ENCODE peak calls at places on chromosomes 11 and 22, in ten cellular contexts. C is hepatocyte; P is GM12865; X is nephron progenitor cell; I is uterus; G is osteocyte; W is AG09309; M is HFFc6; J is CD4-positive, alpha-beta T cell; F is endothelial cell of umbilical vein. D is an unnamed sample.

GRCh38 chr11:107549253-107549953 is 16.1 kb downstream of the ALKBH8 start:
- DNase-seq in C (peak), P (peak), X (peak), I (no peak), G (no peak), W (no peak), M (peak), J (peak), F (peak), D (no peak)

GRCh38 chr11:119584193-119585037 is 144.6 kb downstream of the NECTIN1 start:
- DNase-seq in C (peak), P (peak), X (peak), I (peak), G (no peak), W (peak), M (no peak), J (no peak), F (peak), D (peak)

GRCh38 chr11:41497974-41498373 is 38.5 kb upstream of the LRRC4C start:
- DNase-seq in C (no peak), P (no peak), X (no peak), I (no peak), G (no peak), W (no peak), M (no peak), J (no peak), F (no peak), D (no peak)

GRCh38 chr11:100354736-100355135 is 332.4 kb upstream of the ARHGAP42 start:
- DNase-seq in C (no peak), P (no peak), X (no peak), I (no peak), G (no peak), W (no peak), M (no peak), J (no peak), F (no peak), D (no peak)

GRCh38 chr22:34354071-34354817 is 434.0 kb upstream of the LARGE1 start:
- DNase-seq in C (no peak), P (no peak), X (no peak), I (no peak), G (no peak), W (no peak), M (no peak), J (no peak), F (no peak), D (no peak)

GRCh38 chr11:72307439-72307838 is 63.5 kb upstream of the PHOX2A start:
- DNase-seq in C (no peak), P (no peak), X (no peak), I (no peak), G (no peak), W (no peak), M (no peak), J (no peak), F (no peak), D (no peak)

GRCh38 chr11:72353861-72354260 is 80.5 kb downstream of the CLPB start:
- DNase-seq in C (no peak), P (no peak), X (no peak), I (no peak), G (no peak), W (no peak), M (no peak), J (no peak), F (no peak), D (no peak)

GRCh38 chr11:121933694-121934093 is 182.3 kb downstream of the BLID start:
- DNase-seq in C (no peak), P (no peak), X (no peak), I (no peak), G (no peak), W (no peak), M (no peak), J (no peak), F (no peak), D (no peak)

GRCh38 chr11:130071211-130071712 is 1.6 kb downstream of the APLP2 start:
- DNase-seq in C (no peak), P (no peak), X (no peak), I (no peak), G (no peak), W (no peak), M (peak), J (no peak), F (peak), D (no peak)

GRCh38 chr11:15223318-15223717 is 108.6 kb downstream of the INSC start:
- DNase-seq in C (no peak), P (no peak), X (no peak), I (no peak), G (no peak), W (no peak), M (peak), J (no peak), F (no peak), D (no peak)

GRCh38 chr11:110525883-110526282 is 96.1 kb downstream of the FDX1 start:
- DNase-seq in C (peak), P (no peak), X (no peak), I (peak), G (no peak), W (peak), M (peak), J (no peak), F (no peak), D (no peak)

GRCh38 chr11:70501026-70501901 is 102.9 kb downstream of the CTTN start:
- DNase-seq in C (no peak), P (no peak), X (no peak), I (no peak), G (no peak), W (no peak), M (peak), J (no peak), F (no peak), D (no peak)

GRCh38 chr11:77559686-77560425 is 29.9 kb upstream of the AQP11 start:
- DNase-seq in C (peak), P (no peak), X (no peak), I (no peak), G (peak), W (peak), M (peak), J (no peak), F (peak), D (no peak)

GRCh38 chr11:84541711-84542340 is 1085.3 kb downstream of the DLG2 start:
- DNase-seq in C (no peak), P (no peak), X (no peak), I (no peak), G (no peak), W (no peak), M (no peak), J (no peak), F (no peak), D (no peak)

GRCh38 chr22:37416806-37417205 is 10.5 kb downstream of the ELFN2 start:
- DNase-seq in C (no peak), P (peak), X (peak), I (no peak), G (no peak), W (no peak), M (no peak), J (no peak), F (no peak), D (no peak)

GRCh38 chr11:123742334-123742733 is 874 bp upstream of the ZNF202 start:
- DNase-seq in C (no peak), P (no peak), X (no peak), I (no peak), G (no peak), W (no peak), M (no peak), J (no peak), F (no peak), D (no peak)

GRCh38 chr11:123740787-123741158 is 687 bp downstream of the ZNF202 start:
- DNase-seq in C (peak), P (no peak), X (no peak), I (no peak), G (no peak), W (no peak), M (no peak), J (no peak), F (no peak), D (no peak)

GRCh38 chr11:123742778-123743177 is 1.3 kb upstream of the ZNF202 start:
- DNase-seq in C (no peak), P (no peak), X (no peak), I (no peak), G (no peak), W (no peak), M (no peak), J (no peak), F (no peak), D (no peak)

GRCh38 chr11:123738374-123738773 is 3.1 kb downstream of the ZNF202 start:
- DNase-seq in C (no peak), P (no peak), X (no peak), I (no peak), G (no peak), W (no peak), M (no peak), J (no peak), F (no peak), D (no peak)

GRCh38 chr11:123741159-123741951 is at the start of gene ZNF202:
- DNase-seq in C (peak), P (peak), X (peak), I (peak), G (peak), W (peak), M (peak), J (peak), F (peak), D (peak)
- TF ChIP-seq CTCF in C (peak), P (no peak), X (peak), I (no peak), G (peak), W (peak), M (peak), J (no peak), F (no peak), D (peak)

GRCh38 chr11:116170526-116171120 is 602.2 kb downstream of the BUD13 start:
- DNase-seq in C (no peak), P (peak), X (no peak), I (no peak), G (peak), W (no peak), M (no peak), J (no peak), F (no peak), D (no peak)
- TF ChIP-seq CTCF in C (peak), P (peak), X (peak), I (no peak), G (no peak), W (no peak), M (no peak), J (no peak), F (no peak), D (no peak)

GRCh38 chr11:108592591-108593213 is 866 bp downstream of the EXPH5 start:
- DNase-seq in C (peak), P (peak), X (peak), I (peak), G (no peak), W (no peak), M (no peak), J (peak), F (no peak), D (peak)

GRCh38 chr11:108596701-108597100 is 3.1 kb upstream of the EXPH5 start:
- DNase-seq in C (no peak), P (no peak), X (no peak), I (no peak), G (no peak), W (no peak), M (no peak), J (no peak), F (no peak), D (no peak)

GRCh38 chr11:108591893-108592292 is 1.7 kb downstream of the EXPH5 start:
- DNase-seq in C (no peak), P (no peak), X (no peak), I (no peak), G (no peak), W (no peak), M (no peak), J (no peak), F (no peak), D (no peak)

GRCh38 chr11:108593910-108594434 is 404 bp upstream of the EXPH5 start:
- DNase-seq in C (no peak), P (no peak), X (no peak), I (no peak), G (no peak), W (no peak), M (no peak), J (no peak), F (no peak), D (no peak)

GRCh38 chr11:108593214-108593909 is at the start of gene EXPH5:
- DNase-seq in C (peak), P (peak), X (peak), I (peak), G (no peak), W (no peak), M (no peak), J (peak), F (peak), D (peak)
- TF ChIP-seq CTCF in C (peak), P (no peak), X (no peak), I (no peak), G (no peak), W (no peak), M (no peak), J (no peak), F (no peak), D (no peak)

DNA sequence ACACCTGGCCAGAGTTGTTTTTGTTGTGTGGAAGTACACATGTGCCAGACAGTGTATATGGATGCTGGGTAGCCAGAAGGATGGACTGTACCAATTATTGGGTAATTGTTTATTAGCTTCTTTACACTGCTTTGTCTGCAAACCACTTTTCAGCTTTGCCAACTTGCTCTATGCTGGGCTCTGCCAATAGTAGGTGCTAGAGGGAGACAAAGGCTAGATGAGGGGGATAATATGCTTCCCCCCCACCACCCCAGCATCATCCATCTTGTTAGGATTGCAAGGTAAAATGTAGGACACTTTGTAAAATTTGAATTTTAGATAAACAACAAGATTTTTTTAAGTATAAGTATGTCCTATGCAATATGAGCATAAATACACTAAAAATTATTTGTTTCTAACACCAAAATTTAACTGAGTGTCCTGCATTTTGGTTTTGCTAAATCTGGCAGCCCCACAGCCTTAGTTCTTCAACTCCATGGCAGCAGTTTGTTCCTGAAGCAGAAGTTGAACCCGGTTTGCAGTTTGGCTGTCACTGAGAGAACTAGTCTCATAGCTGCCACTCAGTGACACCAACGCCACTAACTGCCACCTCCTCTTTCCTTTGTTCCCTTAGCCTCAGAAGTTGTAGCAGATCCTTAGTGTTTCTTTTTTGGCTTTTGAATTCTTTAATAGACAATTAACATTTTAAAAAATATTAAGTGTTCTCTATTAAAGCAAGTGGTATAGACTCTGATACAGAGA is 78.8 kb downstream of the CCDC81 start:
- DNase-seq in C (no peak), P (no peak), X (no peak), I (no peak), G (no peak), W (no peak), M (no peak), J (no peak), F (no peak), D (no peak)
- TF ChIP-seq CTCF in C (no peak), P (no peak), X (peak), I (no peak), G (no peak), W (no peak), M (peak), J (no peak), F (no peak), D (no peak)

D was measured in mesothelial cell of epicardium.